ENCODE peak calls at places on chromosomes 11 and 22, in ten cellular contexts. A is AG20443, M is NAMALWA, E is AML-193, V is cardiac fibroblast, X is Caki2, T is NCI-H2029, U is body of pancreas, Q is BJ, Z is globus pallidus. B is an unnamed sample.

GRCh38 chr22:46546466-46547178 is 9.2 kb upstream of the CELSR1 start:
- DNase-seq in A (peak; percentile 77), M (no peak), E (no peak), V (peak; percentile 46), X (peak; percentile 87), T (no peak), U (peak; percentile 55), Q (no peak), Z (no peak), B (peak; percentile 69)

GRCh38 chr11:109350091-109350490 is 71.9 kb upstream of the C11orf87 start:
- DNase-seq in A (no peak), M (no peak), E (no peak), V (no peak), X (no peak), T (no peak), U (no peak), Q (no peak), Z (no peak), B (no peak)

GRCh38 chr11:98227266-98227665 is 793.5 kb upstream of the CNTN5 start:
- DNase-seq in A (no peak), M (no peak), E (no peak), V (peak; percentile 55), X (no peak), T (no peak), U (no peak), Q (no peak), Z (no peak), B (no peak)

GRCh38 chr22:40817737-40818136 is 1.4 kb downstream of the SLC25A17 start:
- DNase-seq in A (no peak), M (peak; percentile 35), E (no peak), V (no peak), X (no peak), T (no peak), U (no peak), Q (no peak), Z (no peak), B (no peak)

GRCh38 chr22:20015971-20016733 is 471 bp downstream of the ARVCF start:
- DNase-seq in A (no peak), M (no peak), E (no peak), V (no peak), X (no peak), T (no peak), U (peak; percentile 36), Q (no peak), Z (no peak), B (peak; percentile 69)

GRCh38 chr22:23223566-23224317 is 43.4 kb downstream of the BCR start:
- DNase-seq in A (no peak), M (no peak), E (no peak), V (no peak), X (no peak), T (no peak), U (no peak), Q (no peak), Z (no peak), B (no peak)

GRCh38 chr22:43566021-43566420 is 154.2 kb downstream of the MPPED1 start:
- DNase-seq in A (no peak), M (no peak), E (no peak), V (no peak), X (no peak), T (no peak), U (no peak), Q (no peak), Z (no peak), B (peak; percentile 79)

GRCh38 chr11:16833026-16833425 is 94.6 kb downstream of the C11orf58 start:
- DNase-seq in A (no peak), M (no peak), E (no peak), V (no peak), X (no peak), T (no peak), U (no peak), Q (no peak), Z (no peak), B (no peak)

GRCh38 chr11:100640071-100640470 is 47.0 kb upstream of the ARHGAP42 start:
- DNase-seq in A (no peak), M (no peak), E (no peak), V (no peak), X (no peak), T (no peak), U (no peak), Q (no peak), Z (no peak), B (no peak)

GRCh38 chr11:68641880-68642279 is 42.5 kb upstream of the GAL start:
- DNase-seq in A (no peak), M (no peak), E (no peak), V (no peak), X (no peak), T (no peak), U (no peak), Q (no peak), Z (no peak), B (no peak)

GRCh38 chr11:29224739-29225384 is 792.0 kb downstream of the KCNA4 start:
- DNase-seq in A (no peak), M (no peak), E (no peak), V (no peak), X (no peak), T (no peak), U (no peak), Q (no peak), Z (no peak), B (no peak)

GRCh38 chr11:47003180-47003877 is 66.8 kb downstream of the CSTPP1 start:
- DNase-seq in A (no peak), M (peak; percentile 40), E (peak; percentile 43), V (no peak), X (no peak), T (peak; percentile 52), U (peak; percentile 61), Q (no peak), Z (peak; percentile 50), B (peak; percentile 65)

GRCh38 chr11:115845872-115846271 is 341.7 kb upstream of the CADM1 start:
- DNase-seq in A (no peak), M (no peak), E (no peak), V (no peak), X (no peak), T (no peak), U (no peak), Q (no peak), Z (no peak), B (no peak)

GRCh38 chr22:38450234-38450797 is 4.7 kb downstream of the KCNJ4 start:
- DNase-seq in A (no peak), M (no peak), E (no peak), V (no peak), X (no peak), T (no peak), U (no peak), Q (no peak), Z (no peak), B (no peak)

GRCh38 chr22:37496651-37497599 is 10.7 kb upstream of the MFNG start:
- DNase-seq in A (peak; percentile 89), M (no peak), E (no peak), V (peak; percentile 94), X (peak; percentile 98), T (no peak), U (no peak), Q (peak; percentile 50), Z (no peak), B (no peak)

GRCh38 chr11:31262761-31263160 is 106.8 kb downstream of the DCDC1 start:
- DNase-seq in A (peak; percentile 12), M (no peak), E (no peak), V (peak; percentile 5), X (peak; percentile 3), T (no peak), U (no peak), Q (peak; percentile 32), Z (no peak), B (no peak)

GRCh38 chr11:66981976-66982578 is 7.0 kb downstream of the C11orf86 start:
- DNase-seq in A (peak; percentile 85), M (peak; percentile 71), E (peak; percentile 63), V (peak; percentile 95), X (peak; percentile 87), T (peak; percentile 91), U (peak; percentile 74), Q (peak; percentile 66), Z (peak; percentile 42), B (no peak)

GRCh38 chr11:121777056-121777455 is 324.3 kb upstream of the SORL1-AS1 start:
- DNase-seq in A (no peak), M (no peak), E (no peak), V (peak; percentile 17), X (no peak), T (no peak), U (no peak), Q (no peak), Z (no peak), B (no peak)

GRCh38 chr11:120709808-120710207 is 198.3 kb downstream of the GRIK4 start:
- DNase-seq in A (no peak), M (no peak), E (no peak), V (no peak), X (no peak), T (no peak), U (no peak), Q (no peak), Z (no peak), B (no peak)

GRCh38 chr11:128731041-128731663 is 37.3 kb downstream of the FLI1 start:
- DNase-seq in A (no peak), M (peak; percentile 49), E (no peak), V (no peak), X (no peak), T (no peak), U (no peak), Q (no peak), Z (no peak), B (no peak)

GRCh38 chr22:27617214-27617881 is 184.2 kb downstream of the MN1 start:
- DNase-seq in A (no peak), M (no peak), E (no peak), V (no peak), X (no peak), T (no peak), U (no peak), Q (no peak), Z (no peak), B (no peak)

GRCh38 chr11:104541706-104542105 is 356.6 kb downstream of the CASP12 start:
- DNase-seq in A (no peak), M (no peak), E (no peak), V (no peak), X (no peak), T (no peak), U (no peak), Q (no peak), Z (no peak), B (no peak)

GRCh38 chr11:68872216-68873003 is 30.7 kb upstream of the CPT1A start:
- DNase-seq in A (no peak), M (no peak), E (no peak), V (peak; percentile 71), X (no peak), T (no peak), U (no peak), Q (peak; percentile 26), Z (no peak), B (no peak)

GRCh38 chr11:108497317-108498045 is 703 bp downstream of the POGLUT3 start:
- DNase-seq in A (peak; percentile 95), M (no peak), E (peak; percentile 88), V (peak; percentile 99), X (peak; percentile 73), T (peak; percentile 84), U (peak; percentile 93), Q (peak; percentile 95), Z (peak; percentile 73), B (peak; percentile 77)

GRCh38 chr11:96388891-96389603 is 665 bp downstream of the CCDC82 start:
- DNase-seq in A (peak; percentile 48), M (no peak), E (peak; percentile 17), V (no peak), X (no peak), T (no peak), U (no peak), Q (no peak), Z (peak; percentile 33), B (no peak)

GRCh38 chr11:13384837-13385417 is 78.1 kb downstream of the BTBD10 start:
- DNase-seq in A (peak; percentile 70), M (peak; percentile 72), E (peak; percentile 52), V (peak; percentile 64), X (no peak), T (no peak), U (peak; percentile 23), Q (no peak), Z (peak; percentile 21), B (no peak)

GRCh38 chr11:71301046-71301857 is 48.9 kb upstream of the SHANK2 start:
- DNase-seq in A (no peak), M (no peak), E (no peak), V (no peak), X (no peak), T (no peak), U (no peak), Q (no peak), Z (no peak), B (peak; percentile 24)

GRCh38 chr11:85934599-85935169 is 79.5 kb downstream of the CCDC83 start:
- DNase-seq in A (peak; percentile 25), M (no peak), E (no peak), V (no peak), X (no peak), T (no peak), U (peak; percentile 24), Q (no peak), Z (no peak), B (no peak)

B was measured in left lobe of liver.